ENCODE peak calls at places on chromosomes 2 and 18, in four cellular contexts. Z is WTC11; C is stimulated activated CD8-positive, alpha-beta memory T cell treated with anti-CD3 and anti-CD28 coated beads, Interleukin-15, amount 100 ng/mL, for 24 hours; W is right lobe of liver. I is an unnamed sample.

GRCh38 chr2:178204987-178205386 is 10.7 kb downstream of the OSBPL6 start:
- DNase-seq in Z (no peak), C (no peak), W (no peak), I (no peak)

GRCh38 chr2:140814141-140814540 is 1316.7 kb downstream of the LRP1B start:
- DNase-seq in Z (no peak), C (no peak), W (no peak), I (no peak)

GRCh38 chr18:57026316-57026715 is 120.6 kb upstream of the BOD1L2 start:
- DNase-seq in Z (no peak), C (no peak), W (no peak), I (no peak)

GRCh38 chr2:197201874-197202273 is 108.7 kb downstream of the ANKRD44 start:
- DNase-seq in Z (no peak), C (no peak), W (no peak), I (no peak)

GRCh38 chr18:48892146-48892855 is 58.5 kb downstream of the SMAD7 start:
- DNase-seq in Z (no peak), C (no peak), W (no peak), I (no peak)

GRCh38 chr2:69217333-69218080 is 169.5 kb downstream of the GFPT1 start:
- DNase-seq in Z (no peak), C (no peak), W (no peak), I (no peak)

GRCh38 chr2:179417436-179417949 is 152.9 kb upstream of the SESTD1 start:
- DNase-seq in Z (no peak), C (no peak), W (no peak), I (no peak)

GRCh38 chr2:120820263-120820884 is 84.7 kb downstream of the GLI2 start:
- DNase-seq in Z (no peak), C (no peak), W (no peak), I (no peak)

GRCh38 chr18:13872373-13872772 is 43.0 kb downstream of the MC2R start:
- DNase-seq in Z (no peak), C (no peak), W (no peak), I (no peak)

GRCh38 chr2:95231723-95232122 is 24.4 kb downstream of the ZNF892 start:
- DNase-seq in Z (peak; percentile 94), C (no peak), W (peak; percentile 60), I (peak; percentile 85)

GRCh38 chr18:51569153-51569552 is 371.7 kb upstream of the MEX3C start:
- DNase-seq in Z (no peak), C (no peak), W (no peak), I (no peak)

GRCh38 chr2:25740810-25741381 is 67.5 kb upstream of the DTNB start:
- DNase-seq in Z (peak; percentile 61), C (no peak), W (no peak), I (peak; percentile 52)

GRCh38 chr2:133266075-133266925 is 302.0 kb downstream of the NCKAP5 start:
- DNase-seq in Z (peak; percentile 76), C (no peak), W (peak; percentile 25), I (peak; percentile 66)

GRCh38 chr2:109259671-109260070 is 130.7 kb downstream of the SH3RF3 start:
- DNase-seq in Z (no peak), C (no peak), W (no peak), I (no peak)

GRCh38 chr2:163850036-163850435 is 114.2 kb upstream of the FIGN start:
- DNase-seq in Z (no peak), C (no peak), W (no peak), I (no peak)

GRCh38 chr2:27485496-27485895 is 4.0 kb downstream of the IFT172 start:
- DNase-seq in Z (no peak), C (no peak), W (no peak), I (no peak)

GRCh38 chr2:231648579-231649174 is 56.0 kb downstream of the TEX44 start:
- DNase-seq in Z (peak; percentile 84), C (no peak), W (peak; percentile 78), I (peak; percentile 75)

GRCh38 chr18:27748336-27748735 is 428.6 kb downstream of the CDH2 start:
- DNase-seq in Z (no peak), C (no peak), W (no peak), I (no peak)

GRCh38 chr2:120219291-120219690 is 3.9 kb downstream of the TMEM185B start:
- DNase-seq in Z (no peak), C (no peak), W (no peak), I (no peak)

GRCh38 chr2:225464346-225465025 is 65.0 kb downstream of the NYAP2 start:
- DNase-seq in Z (no peak), C (no peak), W (no peak), I (no peak)

GRCh38 chr18:7619676-7620075 is 52.6 kb downstream of the PTPRM start:
- DNase-seq in Z (no peak), C (no peak), W (no peak), I (no peak)

GRCh38 chr2:198782734-198783133 is 675.0 kb downstream of the SATB2 start:
- DNase-seq in Z (no peak), C (no peak), W (no peak), I (no peak)

GRCh38 chr2:65549262-65550036 is 117.0 kb upstream of the SPRED2 start:
- DNase-seq in Z (no peak), C (no peak), W (no peak), I (no peak)

GRCh38 chr18:11137400-11137799 is 12.0 kb downstream of the PIEZO2 start:
- DNase-seq in Z (no peak), C (no peak), W (no peak), I (no peak)

GRCh38 chr2:200144571-200144970 is 161.9 kb upstream of the SPATS2L start:
- DNase-seq in Z (no peak), C (no peak), W (no peak), I (no peak)